ENCODE peak calls at places on chromosomes 1 and 21, in six cellular contexts. U is IMR-90, C is stomach, Q is cardiac muscle cell, P is tibial nerve, G is esophagus squamous epithelium. A is an unnamed sample.

GRCh38 chr1:27397106-27397505 is 4.7 kb downstream of the GPR3 start:
- DNase-seq in U (no peak), C (no peak), Q (no peak), P (no peak), G (no peak), A (no peak)

GRCh38 chr1:47225430-47226100 is 6.5 kb downstream of the TAL1 start:
- DNase-seq in U (no peak), C (no peak), Q (no peak), P (no peak), G (no peak), A (no peak)

GRCh38 chr1:165854101-165854845 is 26.9 kb downstream of the UCK2 start:
- DNase-seq in U (peak; percentile 95), C (no peak), Q (peak; percentile 94), P (no peak), G (no peak), A (no peak)

GRCh38 chr1:34379911-34380310 is 203.2 kb downstream of the C1orf94 start:
- DNase-seq in U (no peak), C (no peak), Q (no peak), P (no peak), G (no peak), A (no peak)

GRCh38 chr21:44407493-44407892 is 47.8 kb upstream of the LRRC3 start:
- DNase-seq in U (no peak), C (no peak), Q (no peak), P (no peak), G (no peak), A (no peak)

GRCh38 chr1:43214465-43215444 is 42.6 kb downstream of the CFAP57 start:
- DNase-seq in U (peak; percentile 78), C (no peak), Q (peak; percentile 13), P (no peak), G (no peak), A (no peak)

GRCh38 chr1:86788300-86789206 is 84.2 kb downstream of the SH3GLB1 start:
- DNase-seq in U (peak; percentile 86), C (no peak), Q (peak; percentile 90), P (peak; percentile 45), G (no peak), A (peak; percentile 72)

GRCh38 chr1:156492013-156492590 is 8.5 kb downstream of the MEF2D start:
- DNase-seq in U (no peak), C (no peak), Q (no peak), P (no peak), G (no peak), A (no peak)

GRCh38 chr1:61183471-61184034 is 101.2 kb downstream of the NFIA start:
- DNase-seq in U (peak; percentile 36), C (peak; percentile 81), Q (peak; percentile 81), P (peak; percentile 38), G (no peak), A (no peak)

GRCh38 chr1:233261206-233261605 is 34.3 kb downstream of the PCNX2 start:
- DNase-seq in U (no peak), C (no peak), Q (no peak), P (no peak), G (no peak), A (no peak)

GRCh38 chr1:9345471-9345870 is 52.8 kb downstream of the SPSB1 start:
- DNase-seq in U (no peak), C (no peak), Q (no peak), P (no peak), G (no peak), A (no peak)

GRCh38 chr1:43147625-43148319 is 24.3 kb downstream of the EBNA1BP2 start:
- DNase-seq in U (peak; percentile 32), C (peak; percentile 84), Q (peak; percentile 82), P (peak; percentile 26), G (no peak), A (no peak)

GRCh38 chr1:10835423-10836421 is 39.3 kb upstream of the CASZ1 start:
- DNase-seq in U (peak; percentile 36), C (peak; percentile 73), Q (peak; percentile 42), P (no peak), G (no peak), A (no peak)

GRCh38 chr1:167440776-167441175 is 77.6 kb downstream of the CD247 start:
- DNase-seq in U (no peak), C (no peak), Q (no peak), P (no peak), G (no peak), A (peak; percentile 55)

GRCh38 chr1:119787776-119788175 is 19.1 kb upstream of the HMGCS2 start:
- DNase-seq in U (peak; percentile 63), C (no peak), Q (peak; percentile 84), P (no peak), G (no peak), A (no peak)

DNA sequence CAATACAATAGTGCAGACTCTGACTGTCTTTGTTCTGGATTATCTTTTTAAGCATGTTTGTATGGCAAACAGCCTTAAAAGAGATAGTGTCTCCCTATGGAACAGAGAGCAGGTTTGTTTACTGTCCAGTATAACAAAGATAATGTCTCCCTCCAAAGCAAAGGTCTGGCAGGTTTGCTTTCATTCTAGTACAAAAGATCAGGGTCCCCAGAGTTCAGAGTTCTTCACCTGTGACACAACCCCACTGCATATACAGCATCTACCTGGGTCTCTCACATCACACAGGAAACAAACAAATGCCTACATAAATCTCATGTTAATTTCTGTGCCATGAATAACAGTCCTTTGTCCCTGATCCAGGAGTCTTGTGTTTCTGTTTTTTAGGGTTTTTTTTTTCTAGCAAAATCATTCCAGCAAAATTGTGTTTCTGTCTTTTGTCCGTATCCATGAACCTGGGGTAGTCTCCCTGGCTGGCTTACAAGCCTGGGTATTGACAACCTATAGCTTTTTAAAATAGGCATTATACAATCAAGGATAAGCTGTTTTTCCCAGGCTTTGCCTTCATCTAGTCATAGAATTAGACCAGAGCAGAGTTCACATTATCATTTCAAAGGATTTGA is 89.4 kb upstream of the PTBP2 start:
- DNase-seq in U (no peak), C (no peak), Q (no peak), P (no peak), G (no peak), A (no peak)
- H3K4me3 ChIP-seq in U (no peak overlapping the region), C (no peak overlapping the region), Q (no peak overlapping the region), P (no peak overlapping the region), G (no peak overlapping the region), A (no peak overlapping the region)

DNA sequence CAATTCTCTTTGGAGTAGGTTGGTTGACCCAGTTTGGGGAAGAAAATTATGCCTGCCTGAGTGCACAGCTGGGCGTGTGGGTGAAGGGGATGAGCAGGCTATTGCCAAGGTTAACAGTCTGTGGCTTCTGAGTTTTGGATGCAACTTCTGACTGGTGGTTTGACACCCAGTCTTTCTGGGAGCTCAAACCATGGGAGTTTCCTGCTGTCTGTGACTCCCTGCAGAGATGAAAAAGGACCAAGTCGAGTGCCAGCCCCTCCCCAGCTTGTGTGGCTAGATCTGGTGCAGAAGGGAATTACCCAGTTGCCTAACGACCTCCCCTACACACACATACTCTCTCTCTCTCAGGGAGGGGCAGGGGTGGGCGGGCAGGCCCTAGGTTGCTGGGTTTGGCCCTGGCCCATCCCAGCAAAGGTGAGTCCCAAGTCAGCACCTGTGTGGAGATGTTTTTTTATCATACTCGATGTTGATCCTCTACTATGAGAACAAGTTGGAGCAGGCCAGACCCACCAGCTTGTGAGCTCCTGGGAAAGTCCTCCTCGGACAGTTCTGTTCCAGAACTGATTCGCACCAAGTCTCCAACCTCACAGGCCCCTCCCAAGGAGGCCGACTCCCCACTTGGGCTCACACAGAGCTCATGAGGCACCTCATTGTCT is 28.2 kb downstream of the PKP1 start:
- DNase-seq in U (no peak), C (no peak), Q (no peak), P (no peak), G (no peak), A (no peak)
- H3K27ac ChIP-seq in U (no peak overlapping the region), C (no peak overlapping the region), Q (no peak overlapping the region), P (no peak overlapping the region), G (peak overlapping the region; percentile 97), A (peak overlapping the region; percentile 5)

GRCh38 chr1:154963643-154964042 is 2.1 kb upstream of the PYGO2 start:
- DNase-seq in U (no peak), C (no peak), Q (no peak), P (no peak), G (no peak), A (no peak)

GRCh38 chr1:154964359-154964758 is 2.8 kb upstream of the PYGO2 start:
- DNase-seq in U (no peak), C (no peak), Q (no peak), P (no peak), G (no peak), A (no peak)

GRCh38 chr1:154962238-154962678 is 676 bp upstream of the PYGO2 start:
- DNase-seq in U (peak; percentile 22), C (no peak), Q (peak; percentile 45), P (peak; percentile 24), G (no peak), A (no peak)

GRCh38 chr1:154961497-154962237 is at the start of gene PYGO2:
- DNase-seq in U (peak; percentile 66), C (peak; percentile 81), Q (peak; percentile 85), P (peak; percentile 63), G (no peak), A (no peak)

DNA sequence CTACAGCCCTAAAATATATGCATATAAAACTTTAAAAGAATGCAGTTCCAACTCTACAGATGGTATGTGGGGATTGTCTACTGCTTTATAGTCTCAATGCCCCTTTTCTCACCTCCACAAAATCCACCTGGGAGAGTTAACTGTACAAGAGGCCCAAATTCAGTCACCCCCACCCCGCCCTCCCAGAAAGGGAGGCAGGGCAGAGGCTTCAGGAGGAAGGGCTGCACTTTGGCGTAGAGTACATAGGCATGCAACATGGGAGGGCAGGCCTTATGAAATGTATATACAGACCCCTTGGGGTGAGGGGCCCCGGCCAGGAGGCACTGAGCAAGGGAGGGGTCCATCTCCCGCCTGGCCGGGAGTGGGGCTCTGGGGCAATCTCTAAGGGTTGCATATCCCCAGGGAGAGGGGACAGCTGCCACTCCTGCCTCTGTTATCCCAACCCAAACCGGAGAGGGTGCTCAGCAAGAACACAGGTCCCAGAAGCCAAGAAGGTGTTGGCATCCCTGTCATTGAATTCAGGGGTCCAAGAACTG is 1.3 kb upstream of the PYGO2 start:
- DNase-seq in U (no peak), C (no peak), Q (no peak), P (no peak), G (no peak), A (no peak)
- H3K4me3 ChIP-seq in U (no peak overlapping the region), C (peak overlapping the region; percentile 94), Q (peak overlapping the region; percentile 79), P (peak overlapping the region; percentile 94), G (peak overlapping the region; percentile 98), A (peak overlapping the region; percentile 81)

GRCh38 chr1:183872406-183872805 is 67.5 kb downstream of the RGL1 start:
- DNase-seq in U (peak; percentile 79), C (no peak), Q (peak; percentile 51), P (no peak), G (no peak), A (no peak)
- H3K27ac ChIP-seq in U (peak overlapping the region; percentile 31), C (no peak overlapping the region), Q (no peak overlapping the region), P (peak overlapping the region; percentile 65), G (peak overlapping the region; percentile 51), A (peak overlapping the region; percentile 71)

GRCh38 chr1:1315435-1315901 is 7.1 kb downstream of the PUSL1 start:
- DNase-seq in U (no peak), C (no peak), Q (no peak), P (no peak), G (no peak), A (no peak)
- H3K4me3 ChIP-seq in U (no peak overlapping the region), C (no peak overlapping the region), Q (no peak overlapping the region), P (no peak overlapping the region), G (no peak overlapping the region), A (no peak overlapping the region)

GRCh38 chr1:54404939-54405880 is 984 bp downstream of the SSBP3 start:
- DNase-seq in U (no peak), C (peak; percentile 48), Q (peak; percentile 16), P (no peak), G (no peak), A (no peak)
- H3K27ac ChIP-seq in U (peak overlapping the region; percentile 22), C (peak overlapping the region; percentile 45), Q (peak overlapping the region; percentile 67), P (peak overlapping the region; percentile 58), G (peak overlapping the region; percentile 75), A (peak overlapping the region; percentile 54)

A was measured in right atrium auricular region.